ENCODE peak calls at places on chromosomes 16 and 17, in eight cellular contexts. X, G, Q, M, N, J, O and Y are unnamed samples.

GRCh38 chr17:37168731-37169353 is 206.9 kb upstream of the C17orf78 start:
- DNase-seq in X (no peak), G (no peak), Q (no peak), M (no peak), N (peak; percentile 7), J (no peak), O (no peak), Y (no peak)

GRCh38 chr17:72840019-72840418 is 252.5 kb downstream of the SLC39A11 start:
- DNase-seq in X (no peak), G (no peak), Q (no peak), M (no peak), N (no peak), J (no peak), O (no peak), Y (no peak)

GRCh38 chr17:927611-928461 is 51.7 kb downstream of the NXN start:
- DNase-seq in X (no peak), G (no peak), Q (no peak), M (no peak), N (peak; percentile 95), J (no peak), O (no peak), Y (peak; percentile 68)

GRCh38 chr16:15811778-15812750 is 44.8 kb downstream of the MYH11 start:
- DNase-seq in X (no peak), G (no peak), Q (no peak), M (no peak), N (peak; percentile 87), J (no peak), O (no peak), Y (no peak)

GRCh38 chr17:72422505-72423285 is 301.9 kb downstream of the SOX9 start:
- DNase-seq in X (peak; percentile 37), G (no peak), Q (no peak), M (peak; percentile 90), N (peak; percentile 70), J (no peak), O (no peak), Y (no peak)

GRCh38 chr17:27306276-27306820 is 12.4 kb downstream of the WSB1 start:
- DNase-seq in X (no peak), G (no peak), Q (no peak), M (no peak), N (no peak), J (no peak), O (no peak), Y (no peak)

GRCh38 chr17:19867654-19868395 is at the start of gene ULK2:
- DNase-seq in X (peak; percentile 74), G (peak; percentile 74), Q (no peak), M (peak; percentile 88), N (peak; percentile 79), J (peak; percentile 32), O (peak; percentile 41), Y (peak; percentile 51)

GRCh38 chr17:32608267-32608666 is 121.5 kb downstream of the CDK5R1 start:
- DNase-seq in X (no peak), G (no peak), Q (no peak), M (no peak), N (no peak), J (no peak), O (no peak), Y (no peak)

GRCh38 chr16:84518804-84519341 is 14.4 kb upstream of the MEAK7 start:
- DNase-seq in X (no peak), G (no peak), Q (peak; percentile 37), M (peak; percentile 54), N (no peak), J (peak; percentile 56), O (no peak), Y (no peak)

GRCh38 chr17:78450696-78451344 is 72.4 kb downstream of the PGS1 start:
- DNase-seq in X (no peak), G (no peak), Q (no peak), M (no peak), N (no peak), J (no peak), O (no peak), Y (no peak)

GRCh38 chr17:4898351-4898750 is 985 bp upstream of the C17orf107 start:
- DNase-seq in X (no peak), G (no peak), Q (no peak), M (no peak), N (no peak), J (no peak), O (no peak), Y (no peak)

GRCh38 chr16:56317998-56318912 is 107.1 kb downstream of the AMFR start:
- DNase-seq in X (peak; percentile 81), G (peak; percentile 93), Q (peak; percentile 77), M (peak; percentile 95), N (peak; percentile 84), J (peak; percentile 66), O (peak; percentile 88), Y (peak; percentile 82)

GRCh38 chr17:28982191-28982793 is 23.5 kb downstream of the SEZ6 start:
- DNase-seq in X (no peak), G (no peak), Q (no peak), M (no peak), N (peak; percentile 79), J (peak; percentile 15), O (no peak), Y (peak; percentile 29)

GRCh38 chr17:49677933-49678847 is at the start of gene SPOP:
- DNase-seq in X (peak; percentile 99), G (peak; percentile 97), Q (peak; percentile 96), M (peak; percentile 100), N (peak; percentile 100), J (peak; percentile 98), O (peak; percentile 91), Y (peak; percentile 99)

GRCh38 chr17:15914400-15915165 is 30.3 kb upstream of the ADORA2B start:
- DNase-seq in X (no peak), G (no peak), Q (no peak), M (no peak), N (no peak), J (no peak), O (no peak), Y (no peak)

GRCh38 chr17:5780476-5780875 is 196.2 kb upstream of the NLRP1 start:
- DNase-seq in X (no peak), G (no peak), Q (no peak), M (no peak), N (peak; percentile 78), J (no peak), O (no peak), Y (no peak)

GRCh38 chr16:80527297-80527696 is 13.5 kb upstream of the DYNLRB2 start:
- DNase-seq in X (no peak), G (no peak), Q (no peak), M (no peak), N (peak; percentile 54), J (peak; percentile 22), O (peak; percentile 26), Y (no peak)

GRCh38 chr17:80755650-80756405 is 211.2 kb downstream of the RPTOR start:
- DNase-seq in X (no peak), G (no peak), Q (no peak), M (peak; percentile 35), N (no peak), J (no peak), O (peak; percentile 43), Y (no peak)

GRCh38 chr17:37614391-37614790 is 5.2 kb upstream of the SYNRG start:
- DNase-seq in X (no peak), G (no peak), Q (no peak), M (no peak), N (peak; percentile 77), J (no peak), O (no peak), Y (no peak)

GRCh38 chr16:28311913-28312312 is 19.6 kb downstream of the SBK1 start:
- DNase-seq in X (no peak), G (no peak), Q (no peak), M (no peak), N (no peak), J (no peak), O (no peak), Y (no peak)

GRCh38 chr16:85604145-85604705 is 8.9 kb upstream of the GSE1 start:
- DNase-seq in X (no peak), G (no peak), Q (no peak), M (no peak), N (no peak), J (no peak), O (no peak), Y (no peak)

GRCh38 chr17:70166571-70166970 is 2.8 kb upstream of the KCNJ2 start:
- DNase-seq in X (no peak), G (no peak), Q (no peak), M (no peak), N (no peak), J (no peak), O (no peak), Y (no peak)

GRCh38 chr17:56863974-56864373 is 30.0 kb downstream of the DGKE start:
- DNase-seq in X (no peak), G (no peak), Q (no peak), M (no peak), N (no peak), J (no peak), O (no peak), Y (no peak)

GRCh38 chr17:82503094-82503727 is 16.3 kb upstream of the FOXK2 start:
- DNase-seq in X (no peak), G (no peak), Q (no peak), M (no peak), N (no peak), J (no peak), O (no peak), Y (no peak)

GRCh38 chr16:79261461-79261860 is 339.1 kb downstream of the MAF start:
- DNase-seq in X (peak; percentile 57), G (no peak), Q (no peak), M (no peak), N (no peak), J (peak; percentile 32), O (peak; percentile 50), Y (no peak)

GRCh38 chr17:79913451-79913850 is 74.2 kb upstream of the CBX4 start:
- DNase-seq in X (no peak), G (no peak), Q (no peak), M (no peak), N (no peak), J (no peak), O (no peak), Y (no peak)

GRCh38 chr16:30715777-30716445 is 16.9 kb downstream of the SRCAP start:
- DNase-seq in X (no peak), G (no peak), Q (no peak), M (peak; percentile 17), N (peak; percentile 68), J (peak; percentile 10), O (no peak), Y (no peak)

GRCh38 chr17:30421592-30421991 is 42.9 kb downstream of the CPD start:
- DNase-seq in X (no peak), G (no peak), Q (no peak), M (no peak), N (no peak), J (no peak), O (no peak), Y (no peak)

GRCh38 chr17:313231-313630 is 39.4 kb downstream of the RPH3AL start:
- DNase-seq in X (no peak), G (no peak), Q (no peak), M (no peak), N (no peak), J (no peak), O (no peak), Y (no peak)

GRCh38 chr17:28371245-28372202 is at the start of gene SARM1:
- DNase-seq in X (peak; percentile 89), G (peak; percentile 87), Q (peak; percentile 95), M (peak; percentile 95), N (peak; percentile 79), J (peak; percentile 76), O (peak; percentile 99), Y (peak; percentile 95)

GRCh38 chr16:81971853-81972252 is 39.4 kb downstream of the SDR42E1 start:
- DNase-seq in X (no peak), G (no peak), Q (no peak), M (no peak), N (no peak), J (no peak), O (no peak), Y (no peak)

GRCh38 chr16:47928008-47928407 is 227.8 kb downstream of the ABCC12 start:
- DNase-seq in X (no peak), G (no peak), Q (no peak), M (no peak), N (no peak), J (no peak), O (no peak), Y (no peak)

GRCh38 chr17:70138309-70138865 is 30.9 kb upstream of the KCNJ2 start:
- DNase-seq in X (no peak), G (no peak), Q (no peak), M (no peak), N (no peak), J (no peak), O (no peak), Y (no peak)

GRCh38 chr16:71564377-71564967 is 12.4 kb downstream of the TAT start:
- DNase-seq in X (no peak), G (no peak), Q (no peak), M (no peak), N (no peak), J (no peak), O (no peak), Y (peak; percentile 12)